ENCODE peak calls at places on chromosomes 1 and 21, in five cellular contexts. M is foreskin fibroblast, Y is fibroblast of the conjunctiva, D is NCI-H345, V is heart left ventricle. E is an unnamed sample.

GRCh38 chr1:53135735-53136114 is 6.7 kb downstream of the SLC1A7 start:
- DNase-seq in M (peak), Y (peak), V (no peak), D (no peak), E (no peak)

GRCh38 chr1:161285519-161285918 is 24.2 kb downstream of the MPZ start:
- DNase-seq in D (no peak), V (no peak), Y (no peak), M (no peak), E (no peak)

GRCh38 chr21:41768371-41769042 is 1.7 kb upstream of the RIPK4 start:
- DNase-seq in Y (no peak), D (peak), M (peak), V (no peak), E (no peak)

GRCh38 chr1:77556045-77556444 is 126.4 kb downstream of the ZZZ3 start:
- DNase-seq in V (no peak), M (no peak), D (no peak), Y (no peak), E (no peak)

GRCh38 chr1:182643699-182644098 is 39.5 kb upstream of the RGS16 start:
- DNase-seq in M (no peak), V (no peak), Y (no peak), D (no peak), E (no peak)

GRCh38 chr1:20380616-20381035 is 90.0 kb downstream of the VWA5B1 start:
- DNase-seq in D (no peak), Y (peak), M (peak), V (no peak), E (peak)

GRCh38 chr1:166166701-166167394 is at the start of gene FAM78B:
- DNase-seq in Y (peak), V (peak), D (peak), M (peak), E (peak)

GRCh38 chr1:214688891-214689290 is 85.9 kb downstream of the CENPF start:
- DNase-seq in D (no peak), M (no peak), Y (no peak), V (no peak), E (no peak)

GRCh38 chr21:23488245-23488644 is 2119.0 kb downstream of the MRPL39 start:
- DNase-seq in M (no peak), Y (no peak), V (no peak), D (no peak), E (no peak)

GRCh38 chr21:19547951-19548635 is 1144.5 kb upstream of the TMPRSS15 start:
- DNase-seq in V (no peak), Y (no peak), D (no peak), M (no peak), E (peak)

GRCh38 chr1:63829349-63830327 is 55.8 kb downstream of the ROR1 start:
- DNase-seq in D (no peak), V (no peak), M (peak), Y (peak), E (peak)

GRCh38 chr1:22817462-22817861 is 106.8 kb downstream of the EPHB2 start:
- DNase-seq in Y (no peak), M (no peak), V (peak), D (no peak), E (no peak)

GRCh38 chr1:53249706-53250105 is 11.4 kb upstream of the MAGOH start:
- DNase-seq in Y (no peak), M (no peak), D (no peak), V (no peak), E (no peak)

GRCh38 chr1:165577707-165578106 is 33.9 kb downstream of the LRRC52 start:
- DNase-seq in Y (no peak), D (no peak), V (no peak), M (no peak), E (no peak)

GRCh38 chr1:14571810-14572767 is 26.4 kb upstream of the KAZN start:
- DNase-seq in M (no peak), Y (no peak), V (no peak), D (no peak), E (peak)

GRCh38 chr1:115764541-115764940 is 4.0 kb downstream of the CASQ2 start:
- DNase-seq in M (peak), Y (no peak), D (no peak), V (no peak), E (no peak)

GRCh38 chr1:12132078-12132477 is 34.7 kb upstream of the TNFRSF1B start:
- DNase-seq in Y (peak), D (no peak), M (peak), V (no peak), E (no peak)

GRCh38 chr21:46223217-46223616 is 5.4 kb downstream of the LSS start:
- DNase-seq in D (no peak), M (no peak), V (no peak), Y (no peak), E (no peak)

GRCh38 chr1:62395291-62395690 is 41.6 kb upstream of the USP1 start:
- DNase-seq in Y (no peak), M (no peak), V (no peak), D (no peak), E (peak)

GRCh38 chr1:156957634-156958033 is 37.2 kb downstream of the LRRC71 start:
- DNase-seq in Y (no peak), M (no peak), V (no peak), D (no peak), E (no peak)

GRCh38 chr1:86866665-86867064 is 47.3 kb downstream of the SELENOF start:
- DNase-seq in D (no peak), Y (peak), V (no peak), M (peak), E (no peak)

GRCh38 chr1:37449936-37450335 is 24.4 kb upstream of the ZC3H12A start:
- DNase-seq in D (no peak), M (no peak), V (no peak), Y (no peak), E (no peak)

GRCh38 chr1:39230261-39231190 is 26.0 kb downstream of the MACF1 start:
- DNase-seq in V (no peak), D (no peak), Y (no peak), M (no peak), E (peak)